ENCODE peak calls at places on chromosome 6, in five cellular contexts. J is esophagus muscularis mucosa, G is adipocyte, C is A673, T is left ventricle myocardium inferior. U is an unnamed sample. For H3K4me1, the result is how much of the 10 kb centered on the place peaks cover.

GRCh38 chr6:31203345-31203979 is 33.0 kb upstream of the POU5F1 start:
- DNase-seq in J (no peak), G (peak), C (peak), T (no peak), U (no peak)

GRCh38 chr6:75526502-75527127 is 33.0 kb upstream of the FILIP1 start:
- DNase-seq in J (no peak), G (peak), C (peak), T (no peak), U (no peak)

GRCh38 chr6:29490055-29490454 is 2.3 kb upstream of the MAS1L start:
- DNase-seq in J (no peak), G (no peak), C (no peak), T (no peak), U (no peak)

GRCh38 chr6:158781692-158782373 is 37.3 kb downstream of the EZR start:
- DNase-seq in J (no peak), G (no peak), C (no peak), T (no peak), U (no peak)

GRCh38 chr6:121064345-121064744 is 269.9 kb downstream of the TBC1D32 start:
- DNase-seq in J (no peak), G (no peak), C (no peak), T (no peak), U (no peak)

GRCh38 chr6:133632206-133632605 is 256.7 kb upstream of the TCF21 start:
- DNase-seq in J (no peak), G (peak), C (peak), T (no peak), U (no peak)

GRCh38 chr6:157241411-157241979 is 81.8 kb downstream of the TMEM242 start:
- DNase-seq in J (no peak), G (no peak), C (no peak), T (no peak), U (no peak)

GRCh38 chr6:131989036-131989435 is 37.9 kb upstream of the CCN2 start:
- DNase-seq in J (no peak), G (no peak), C (no peak), T (no peak), U (no peak)

GRCh38 chr6:37426945-37427510 is 6.0 kb upstream of the CMTR1 start:
- DNase-seq in J (no peak), G (no peak), C (no peak), T (no peak), U (no peak)

GRCh38 chr6:123967900-123968299 is 164.2 kb downstream of the NKAIN2 start:
- DNase-seq in J (no peak), G (no peak), C (no peak), T (no peak), U (no peak)

GRCh38 chr6:43947860-43948259 is 177.8 kb downstream of the VEGFA start:
- DNase-seq in J (no peak), G (no peak), C (no peak), T (no peak), U (no peak)

GRCh38 chr6:17972074-17972966 is 15.1 kb downstream of the KIF13A start:
- DNase-seq in J (no peak), G (no peak), C (peak), T (no peak), U (no peak)

GRCh38 chr6:39801456-39802251 is 9.5 kb downstream of the DAAM2 start:
- DNase-seq in J (peak), G (no peak), C (peak), T (no peak), U (no peak)

GRCh38 chr6:118719351-118720124 is 68.1 kb upstream of the CEP85L start:
- DNase-seq in J (no peak), G (no peak), C (no peak), T (no peak), U (no peak)

GRCh38 chr6:83514877-83515466 is 2.6 kb downstream of the PRSS35 start:
- DNase-seq in J (no peak), G (peak), C (peak), T (no peak), U (no peak)

GRCh38 chr6:122322824-122323223 is 76.6 kb upstream of the HSF2 start:
- DNase-seq in J (no peak), G (peak), C (peak), T (no peak), U (no peak)

GRCh38 chr6:149863596-149863845 is 638 bp downstream of the LRP11 start:
- DNase-seq in J (no peak), G (no peak), C (no peak), T (no peak), U (no peak)

GRCh38 chr6:36666726-36667591 is 11.6 kb upstream of the CDKN1A start:
- DNase-seq in J (no peak), G (peak), C (peak), T (peak), U (no peak)

GRCh38 chr6:122730775-122731386 is 48.6 kb upstream of the FABP7 start:
- DNase-seq in J (no peak), G (peak), C (peak), T (no peak), U (no peak)

GRCh38 chr6:84568971-84569370 is 195.4 kb downstream of the TBX18 start:
- DNase-seq in J (no peak), G (peak), C (peak), T (no peak), U (no peak)

GRCh38 chr6:123940551-123940950 is 136.9 kb downstream of the NKAIN2 start:
- DNase-seq in J (no peak), G (no peak), C (no peak), T (no peak), U (no peak)

GRCh38 chr6:35728663-35729348 is 8.0 kb upstream of the ARMC12 start:
- DNase-seq in J (no peak), G (no peak), C (no peak), T (peak), U (no peak)

GRCh38 chr6:34423254-34423653 is 2.6 kb downstream of the RPS10 start:
- DNase-seq in J (no peak), G (no peak), C (peak), T (no peak), U (no peak)
- H3K4me3 ChIP-seq in J (no peak), G (no peak), C (no peak), T (no peak), U (no peak)

GRCh38 chr6:139597087-139597763 is 222.8 kb upstream of the CITED2 start:
- DNase-seq in J (no peak), G (peak), C (no peak), T (no peak), U (no peak)

GRCh38 chr6:139593081-139593480 is 218.6 kb upstream of the CITED2 start:
- DNase-seq in J (no peak), G (no peak), C (no peak), T (no peak), U (no peak)

GRCh38 chr6:139592011-139592410 is 217.6 kb upstream of the CITED2 start:
- DNase-seq in J (no peak), G (no peak), C (no peak), T (no peak), U (no peak)

GRCh38 chr6:139595183-139595582 is 220.7 kb upstream of the CITED2 start:
- DNase-seq in J (no peak), G (peak), C (no peak), T (no peak), U (no peak)

DNA sequence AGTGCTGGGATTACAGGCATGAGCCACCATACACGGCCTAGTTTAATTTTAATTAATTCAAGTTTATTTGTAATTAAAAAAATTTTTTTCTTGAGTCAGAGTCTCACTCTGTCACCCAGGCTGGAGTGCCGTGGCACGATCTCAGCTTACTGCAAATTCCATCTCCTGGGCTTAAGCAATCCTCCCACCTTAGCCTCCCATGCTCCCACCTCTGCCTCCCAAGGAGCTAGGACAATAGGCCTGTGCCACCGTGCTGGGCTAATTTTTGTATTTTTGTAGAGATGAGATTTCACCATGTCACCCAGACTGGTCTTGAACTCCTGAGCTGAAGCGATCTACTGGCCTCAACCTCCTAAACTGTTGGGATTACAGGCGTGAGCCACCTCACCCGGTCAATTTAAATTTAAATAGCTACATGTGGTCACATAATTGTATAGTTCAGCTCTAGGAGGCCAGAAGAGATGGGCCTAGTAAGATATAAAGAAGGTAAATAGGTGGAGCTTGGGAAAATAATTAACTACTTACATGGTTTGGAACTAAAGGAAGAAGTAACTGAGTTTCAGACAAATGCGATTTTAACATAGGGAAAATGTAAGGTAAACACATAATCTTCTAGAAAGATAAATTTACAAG is 220.0 kb upstream of the CITED2 start:
- DNase-seq in J (no peak), G (no peak), C (no peak), T (no peak), U (no peak)
- H3K4me1 ChIP-seq in J (half or more), G (under half), C (under half), T (under half), U (under half)

GRCh38 chr6:14066782-14067406 is 50.7 kb upstream of the CD83 start:
- DNase-seq in J (peak), G (peak), C (peak), T (no peak), U (no peak)

GRCh38 chr6:14065350-14065749 is 52.2 kb upstream of the CD83 start:
- DNase-seq in J (peak), G (no peak), C (no peak), T (no peak), U (no peak)

GRCh38 chr6:14068623-14069022 is 48.9 kb upstream of the CD83 start:
- DNase-seq in J (no peak), G (no peak), C (no peak), T (no peak), U (no peak)

GRCh38 chr6:14070457-14070856 is 47.1 kb upstream of the CD83 start:
- DNase-seq in J (no peak), G (no peak), C (no peak), T (no peak), U (no peak)

GRCh38 chr6:14068133-14068532 is 49.4 kb upstream of the CD83 start:
- DNase-seq in J (no peak), G (peak), C (no peak), T (no peak), U (no peak)
- H3K4me3 ChIP-seq in J (no peak), G (no peak), C (no peak), T (no peak), U (no peak)

GRCh38 chr6:24960991-24961475 is 25.3 kb upstream of the RIPOR2 start:
- DNase-seq in J (no peak), G (no peak), C (peak), T (no peak), U (no peak)
- H3K4me1 ChIP-seq in J (under half), G (under half), C (under half), T (under half), U (under half)

DNA sequence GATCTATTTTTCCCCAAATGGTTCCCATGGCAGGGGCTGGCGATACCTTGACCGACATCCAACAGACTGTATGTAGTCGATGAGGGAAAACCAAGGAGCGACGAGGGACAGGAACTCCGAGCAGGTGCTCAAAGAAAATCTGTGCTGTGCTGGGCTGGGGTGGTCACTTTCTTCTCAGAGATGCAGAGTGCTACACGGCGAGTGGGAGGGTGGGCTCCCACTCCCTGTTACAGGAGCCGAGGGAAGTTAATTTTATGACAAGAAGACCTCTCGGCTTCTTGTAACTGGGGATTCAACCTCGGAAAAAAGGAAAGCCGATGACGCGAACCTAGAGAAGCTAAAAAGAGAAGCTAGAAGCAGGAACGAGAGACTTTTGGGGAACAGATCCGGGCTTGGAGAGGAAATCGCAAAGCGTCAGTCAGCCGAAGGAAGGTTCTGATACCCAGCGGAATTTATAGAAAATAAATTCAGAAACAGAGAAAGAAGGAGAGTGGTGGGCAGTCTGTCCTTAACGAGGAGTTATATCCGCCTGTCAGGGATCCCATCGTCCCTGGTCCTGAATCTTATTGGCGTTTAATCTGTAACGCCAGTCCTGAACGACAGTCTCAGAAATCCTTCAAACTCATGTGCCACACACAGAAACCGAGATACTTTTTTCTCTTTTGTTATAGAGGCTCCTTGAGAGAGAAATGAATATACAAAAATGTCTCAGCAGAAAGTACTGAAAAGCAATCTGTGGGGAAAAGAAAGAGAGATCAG is 84.6 kb upstream of the ZNF322 start:
- DNase-seq in J (peak), G (peak), C (no peak), T (no peak), U (peak)
- H3K4me3 ChIP-seq in J (no peak), G (peak), C (peak), T (no peak), U (no peak)

GRCh38 chr6:163756079-163756478 is 341.6 kb downstream of the QKI start:
- DNase-seq in J (peak), G (peak), C (no peak), T (no peak), U (no peak)
- H3K4me1 ChIP-seq in J (under half), G (under half), C (under half), T (under half), U (under half)

GRCh38 chr6:10522929-10523573 is 1.9 kb downstream of the GCNT2 start:
- DNase-seq in J (no peak), G (no peak), C (no peak), T (no peak), U (no peak)
- H3K4me3 ChIP-seq in J (peak), G (no peak), C (no peak), T (peak), U (no peak)

U was measured in vagina.